ENCODE peak calls at places on chromosomes 2 and 18, in eight cellular contexts. N is glomerular endothelial cell; M is nucleus accumbens; E is ovary; X is H7; Q is activated naive CD8-positive, alpha-beta T cell treated with anti-CD3 and anti-CD28 coated beads, Interleukin-2, amount 10 ng/mL, durations not matched to agents 7 days and 5 days; D is dermis microvascular lymphatic vessel endothelial cell; O is activated CD4-positive, alpha-beta T cell treated with anti-CD3 and anti-CD28 coated beads for 1 hour. G is an unnamed sample.

GRCh38 chr2:220981926-220982325 is 590.2 kb downstream of the EPHA4 start:
- DNase-seq in N (no peak), E (no peak), X (no peak), O (no peak), M (no peak), Q (no peak), D (no peak), G (no peak)

GRCh38 chr2:224211821-224212220 is 172.7 kb upstream of the SERPINE2 start:
- DNase-seq in X (no peak), O (no peak), M (no peak), E (no peak), N (no peak), D (no peak), Q (no peak), G (peak)

GRCh38 chr2:233037078-233037477 is 4.6 kb downstream of the NEU2 start:
- DNase-seq in D (no peak), Q (no peak), N (no peak), X (no peak), E (no peak), O (no peak), M (no peak), G (peak)

GRCh38 chr2:235820571-235820970 is 326.7 kb downstream of the AGAP1 start:
- DNase-seq in D (no peak), E (no peak), Q (no peak), X (no peak), N (no peak), M (no peak), O (no peak), G (no peak)

GRCh38 chr2:13193075-13193474 is 476.3 kb downstream of the TRIB2 start:
- DNase-seq in D (no peak), N (no peak), Q (no peak), X (no peak), E (no peak), M (no peak), O (no peak), G (no peak)

GRCh38 chr2:79005211-79005610 is 20.3 kb upstream of the REG3G start:
- DNase-seq in Q (no peak), D (no peak), O (no peak), N (no peak), X (no peak), M (no peak), E (no peak), G (no peak)

GRCh38 chr2:129805889-129806288 is 173.6 kb upstream of the RAB6C start:
- DNase-seq in O (no peak), D (no peak), E (no peak), M (no peak), X (no peak), N (no peak), Q (no peak), G (no peak)

GRCh38 chr2:11180653-11181052 is 25.4 kb downstream of the SLC66A3 start:
- DNase-seq in M (no peak), N (no peak), Q (no peak), O (no peak), D (no peak), E (no peak), X (no peak), G (no peak)

GRCh38 chr2:25528173-25528572 is 145.2 kb downstream of the DTNB start:
- DNase-seq in M (no peak), O (no peak), X (no peak), E (no peak), N (no peak), D (no peak), Q (no peak), G (peak)

GRCh38 chr2:238814815-238815214 is 33.1 kb upstream of the TWIST2 start:
- DNase-seq in M (no peak), Q (no peak), N (no peak), E (no peak), X (no peak), D (no peak), O (no peak), G (no peak)

GRCh38 chr2:141515931-141516330 is 614.9 kb downstream of the LRP1B start:
- DNase-seq in O (no peak), Q (no peak), X (no peak), N (no peak), M (no peak), D (no peak), E (no peak), G (peak)

GRCh38 chr2:66575625-66576371 is 140.9 kb downstream of the MEIS1 start:
- DNase-seq in Q (peak), M (no peak), E (peak), X (peak), N (no peak), O (no peak), D (no peak), G (no peak)

GRCh38 chr2:46836295-46837111 is 79.1 kb downstream of the MCFD2 start:
- DNase-seq in X (no peak), M (no peak), E (no peak), D (no peak), N (no peak), Q (no peak), O (no peak), G (no peak)

GRCh38 chr18:24277516-24277915 is 120.1 kb downstream of the OSBPL1A start:
- DNase-seq in N (no peak), M (no peak), O (no peak), Q (no peak), D (no peak), E (no peak), X (no peak), G (no peak)

GRCh38 chr2:72892506-72893173 is 5.4 kb downstream of the SPR start:
- DNase-seq in E (peak), N (no peak), D (peak), M (peak), Q (peak), X (peak), O (peak), G (peak)

GRCh38 chr2:176140130-176140519 is 10.6 kb downstream of the HOXD8 start:
- DNase-seq in M (no peak), X (no peak), O (no peak), E (peak), N (no peak), D (no peak), Q (no peak), G (no peak)

GRCh38 chr18:36544036-36544725 is 246.7 kb downstream of the FHOD3 start:
- DNase-seq in E (no peak), O (no peak), N (no peak), Q (no peak), X (peak), D (no peak), M (no peak), G (peak)

GRCh38 chr2:43003702-43004101 is 211.3 kb upstream of the HAAO start:
- DNase-seq in E (no peak), M (no peak), N (no peak), Q (peak), D (no peak), X (no peak), O (no peak), G (no peak)

GRCh38 chr2:235229236-235229635 is 264.6 kb upstream of the AGAP1 start:
- DNase-seq in N (no peak), X (no peak), D (no peak), M (no peak), E (no peak), O (no peak), Q (no peak), G (no peak)

GRCh38 chr18:51447351-51447896 is 249.9 kb upstream of the MEX3C start:
- DNase-seq in E (no peak), N (no peak), X (no peak), Q (no peak), M (peak), O (no peak), D (no peak), G (peak)

GRCh38 chr2:106339608-106340007 is 128.6 kb downstream of the RGPD3 start:
- DNase-seq in O (no peak), D (no peak), Q (no peak), N (no peak), X (no peak), E (no peak), M (no peak), G (no peak)

GRCh38 chr18:58348517-58348916 is 280.4 kb downstream of the ALPK2 start:
- DNase-seq in O (no peak), N (no peak), Q (no peak), D (no peak), E (no peak), M (no peak), X (no peak), G (no peak)

GRCh38 chr2:196080526-196080925 is 11.9 kb upstream of the DNAH7 start:
- DNase-seq in M (no peak), N (no peak), O (no peak), Q (no peak), E (no peak), X (no peak), D (no peak), G (no peak)

GRCh38 chr18:13136056-13136688 is 82.4 kb upstream of the LDLRAD4 start:
- DNase-seq in X (peak), N (no peak), D (no peak), O (no peak), Q (peak), M (no peak), E (no peak), G (no peak)

GRCh38 chr2:28359222-28360065 is 33.2 kb upstream of the FOSL2 start:
- DNase-seq in D (no peak), O (peak), Q (peak), X (no peak), N (no peak), E (no peak), M (no peak), G (no peak)